ENCODE peak calls at places on chromosomes 13 and 19, in four cellular contexts. E is neural progenitor cell, P is IMR-90, I is HCT116. Q is an unnamed sample.

GRCh38 chr13:33744589-33745369 is 73.2 kb upstream of the RFC3 start:
- DNase-seq in E (no peak), P (no peak), I (no peak), Q (no peak)

GRCh38 chr13:46797468-46798237 is 692 bp upstream of the ESD start:
- DNase-seq in E (peak), P (peak), I (no peak), Q (no peak)

GRCh38 chr19:10763828-10764339 is 46.0 kb downstream of the DNM2 start:
- DNase-seq in E (no peak), P (no peak), I (no peak), Q (no peak)

GRCh38 chr19:7595466-7596133 is at the start of gene CAMSAP3:
- DNase-seq in E (peak), P (no peak), I (no peak), Q (peak)

GRCh38 chr13:27793377-27794074 is 1.2 kb downstream of the GSX1 start:
- DNase-seq in E (no peak), P (no peak), I (no peak), Q (peak)

GRCh38 chr13:84296386-84296785 is 414.1 kb upstream of the SLITRK1 start:
- DNase-seq in E (no peak), P (no peak), I (no peak), Q (no peak)

GRCh38 chr13:77918391-77919261 is at the start of gene EDNRB:
- DNase-seq in E (peak), P (peak), I (no peak), Q (peak)

GRCh38 chr13:100596516-100596915 is 7.9 kb upstream of the GGACT start:
- DNase-seq in E (no peak), P (no peak), I (no peak), Q (no peak)

GRCh38 chr13:50668882-50669281 is 174.6 kb downstream of the DLEU7 start:
- DNase-seq in E (no peak), P (no peak), I (no peak), Q (no peak)

GRCh38 chr19:49973987-49974386 is 13.0 kb upstream of the SIGLEC11 start:
- DNase-seq in E (no peak), P (no peak), I (no peak), Q (no peak)

GRCh38 chr19:45496349-45496953 is 396 bp downstream of the RTN2 start:
- DNase-seq in E (peak), P (no peak), I (no peak), Q (peak)

GRCh38 chr19:49921871-49922755 is 6.9 kb upstream of the ATF5 start:
- DNase-seq in E (no peak), P (peak), I (no peak), Q (peak)

GRCh38 chr13:38566526-38566925 is 120.4 kb upstream of the FREM2 start:
- DNase-seq in E (no peak), P (no peak), I (no peak), Q (no peak)

GRCh38 chr13:40333238-40333637 is 333.2 kb downstream of the FOXO1 start:
- DNase-seq in E (no peak), P (no peak), I (no peak), Q (no peak)

GRCh38 chr13:49503951-49504350 is 8.2 kb downstream of the PHF11 start:
- DNase-seq in E (no peak), P (peak), I (no peak), Q (no peak)

GRCh38 chr19:47673426-47673825 is 39.8 kb upstream of the EHD2 start:
- DNase-seq in E (no peak), P (no peak), I (no peak), Q (peak)

GRCh38 chr13:105083986-105084385 is 1451.5 kb downstream of the EFNB2 start:
- DNase-seq in E (no peak), P (no peak), I (no peak), Q (no peak)

GRCh38 chr19:48632692-48633147 is 4.5 kb downstream of the DBP start:
- DNase-seq in E (no peak), P (peak), I (no peak), Q (no peak)

GRCh38 chr13:44224433-44225149 is 149.0 kb upstream of the SERP2 start:
- DNase-seq in E (no peak), P (no peak), I (no peak), Q (no peak)

GRCh38 chr19:13051581-13052165 is 51.0 kb downstream of the LYL1 start:
- DNase-seq in E (peak), P (peak), I (no peak), Q (peak)

GRCh38 chr13:99687728-99688397 is 186.6 kb downstream of the TM9SF2 start:
- DNase-seq in E (peak), P (no peak), I (no peak), Q (peak)

GRCh38 chr13:40220299-40220935 is 446.0 kb downstream of the FOXO1 start:
- DNase-seq in E (no peak), P (no peak), I (no peak), Q (no peak)

GRCh38 chr19:43934985-43935708 is at the start of gene ZNF45:
- DNase-seq in E (peak), P (peak), I (peak), Q (peak)

GRCh38 chr13:20258208-20258962 is 26.3 kb upstream of the GJB6 start:
- DNase-seq in E (no peak), P (no peak), I (no peak), Q (no peak)

GRCh38 chr19:52992109-52993004 is 21.4 kb upstream of the ERVV-1 start:
- DNase-seq in E (peak), P (no peak), I (no peak), Q (peak)

GRCh38 chr19:55391702-55392615 is 6.2 kb downstream of the RPL28 start:
- DNase-seq in E (no peak), P (peak), I (no peak), Q (peak)

GRCh38 chr19:46932346-46932745 is 71.5 kb downstream of the ARHGAP35 start:
- DNase-seq in E (no peak), P (peak), I (no peak), Q (no peak)

GRCh38 chr13:114081761-114082681 is 50.4 kb downstream of the RASA3 start:
- DNase-seq in E (peak), P (no peak), I (no peak), Q (no peak)

GRCh38 chr19:7730286-7731217 is 1.4 kb downstream of the CLEC4G start:
- DNase-seq in E (no peak), P (no peak), I (no peak), Q (peak)

GRCh38 chr13:98484289-98485219 is 92.4 kb downstream of the STK24 start:
- DNase-seq in E (peak), P (peak), I (peak), Q (peak)

GRCh38 chr19:47723573-47723923 is 10.3 kb downstream of the EHD2 start:
- DNase-seq in E (no peak), P (peak), I (no peak), Q (no peak)

GRCh38 chr19:14476663-14477401 is 1.7 kb upstream of the PTGER1 start:
- DNase-seq in E (no peak), P (peak), I (peak), Q (peak)

GRCh38 chr13:73970413-73971055 is 163.7 kb downstream of the KLF12 start:
- DNase-seq in E (no peak), P (no peak), I (no peak), Q (no peak)

GRCh38 chr13:111115051-111115840 is at the start of gene ARHGEF7:
- DNase-seq in E (peak), P (no peak), I (no peak), Q (peak)

GRCh38 chr13:94327318-94327717 is 152.2 kb downstream of the DCT start:
- DNase-seq in E (no peak), P (no peak), I (no peak), Q (no peak)

GRCh38 chr19:1080360-1081161 is 13.6 kb downstream of the ARHGAP45 start:
- DNase-seq in E (no peak), P (no peak), I (no peak), Q (no peak)
- H3K4me3 ChIP-seq in E (no peak), P (no peak), I (no peak), Q (no peak)

GRCh38 chr13:97109841-97110492 is 112.2 kb upstream of the MBNL2 start:
- DNase-seq in E (peak), P (peak), I (peak), Q (peak)
- H3K4me3 ChIP-seq in E (no peak), P (no peak), I (no peak), Q (no peak)

GRCh38 chr13:112842343-112842856 is 126.6 kb upstream of the MCF2L start:
- DNase-seq in E (peak), P (no peak), I (no peak), Q (peak)

GRCh38 chr13:112843392-112844250 is 125.4 kb upstream of the MCF2L start:
- DNase-seq in E (no peak), P (no peak), I (no peak), Q (no peak)

GRCh38 chr13:112844879-112845278 is 124.1 kb upstream of the MCF2L start:
- DNase-seq in E (no peak), P (no peak), I (no peak), Q (no peak)

GRCh38 chr13:112844411-112844810 is 124.6 kb upstream of the MCF2L start:
- DNase-seq in E (no peak), P (no peak), I (no peak), Q (no peak)

DNA sequence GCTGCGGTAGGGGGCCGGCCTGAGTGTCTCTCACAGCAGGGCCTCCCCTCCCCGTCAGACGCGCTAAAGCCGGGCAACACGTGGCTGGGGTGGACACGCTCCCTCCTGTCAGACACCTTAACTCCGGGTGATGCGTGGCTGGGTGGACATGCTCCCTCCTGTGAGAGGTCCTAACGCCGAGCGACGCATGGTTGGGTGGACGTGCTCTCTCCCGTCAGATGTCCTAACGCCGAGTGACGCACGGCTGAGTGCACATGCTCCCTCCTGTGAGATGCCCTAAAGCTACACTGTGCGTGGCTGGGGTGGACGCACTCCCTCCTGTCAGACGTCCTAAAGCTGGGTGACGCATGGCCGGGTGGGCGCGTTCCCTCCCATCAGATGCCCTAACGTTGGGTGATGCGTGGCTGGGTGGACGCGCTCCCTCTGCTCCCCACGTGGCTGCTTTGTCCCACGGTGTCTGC is 126.1 kb upstream of the MCF2L start:
- DNase-seq in E (no peak), P (no peak), I (no peak), Q (no peak)
- H3K4me3 ChIP-seq in E (no peak), P (no peak), I (no peak), Q (no peak)

DNA sequence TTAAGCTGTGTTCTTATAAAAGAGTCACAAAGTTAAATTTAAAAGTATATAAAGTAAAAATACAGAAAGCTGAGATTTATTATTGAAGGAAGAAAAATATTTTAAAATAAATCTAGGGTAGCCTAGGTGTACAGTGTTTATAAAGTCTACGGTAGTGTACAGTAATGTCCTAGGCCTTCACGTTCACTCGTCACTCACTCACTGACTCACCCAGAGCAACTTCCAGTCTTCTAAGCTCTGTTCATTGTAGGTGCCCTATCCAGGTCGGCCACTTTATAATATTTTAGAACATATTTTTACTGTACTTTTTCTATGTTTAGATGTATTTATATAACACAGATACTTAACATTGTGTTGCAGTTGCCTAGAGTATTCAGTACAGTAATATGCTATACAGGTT is 47.4 kb downstream of the NDFIP2 start:
- DNase-seq in E (no peak), P (peak), I (no peak), Q (no peak)
- H3K4me3 ChIP-seq in E (no peak), P (no peak), I (no peak), Q (no peak)

Q was measured in H7.